ENCODE peak calls at places on chromosomes 2 and 18, in eight cellular contexts. K is uterus, B is Karpas-422, C is GM23248, P is GM23338, T is heart left ventricle, X is NT2/D1, U is esophagus squamous epithelium. Q is an unnamed sample.

GRCh38 chr2:17646096-17646554 is 105.6 kb downstream of the VSNL1 start:
- DNase-seq in K (peak; percentile 47), B (peak; percentile 91), C (peak; percentile 86), P (peak; percentile 80), T (no peak), X (peak; percentile 38), U (no peak), Q (peak; percentile 49)

GRCh38 chr2:143259368-143259958 is 130.2 kb downstream of the ARHGAP15 start:
- DNase-seq in K (peak; percentile 39), B (peak; percentile 87), C (peak; percentile 83), P (peak; percentile 84), T (no peak), X (peak; percentile 67), U (no peak), Q (peak; percentile 66)

GRCh38 chr2:100212820-100213219 is 70.4 kb upstream of the AFF3 start:
- DNase-seq in K (no peak), B (no peak), C (no peak), P (no peak), T (no peak), X (no peak), U (no peak), Q (no peak)

GRCh38 chr2:197946562-197946961 is 142.2 kb downstream of the PLCL1 start:
- DNase-seq in K (peak; percentile 17), B (no peak), C (peak; percentile 39), P (peak; percentile 8), T (no peak), X (peak; percentile 33), U (no peak), Q (no peak)

GRCh38 chr2:176128172-176129012 is 1.1 kb upstream of the HOXD8 start:
- DNase-seq in K (peak; percentile 48), B (no peak), C (peak; percentile 71), P (peak; percentile 76), T (no peak), X (no peak), U (no peak), Q (no peak)

GRCh38 chr2:61816480-61817355 is 37.1 kb downstream of the FAM161A start:
- DNase-seq in K (no peak), B (no peak), C (peak; percentile 23), P (no peak), T (no peak), X (no peak), U (no peak), Q (no peak)

GRCh38 chr2:20578895-20579825 is 71.7 kb downstream of the HS1BP3 start:
- DNase-seq in K (peak; percentile 85), B (no peak), C (peak; percentile 98), P (peak; percentile 23), T (peak; percentile 78), X (peak; percentile 91), U (no peak), Q (peak; percentile 33)

GRCh38 chr2:179963626-179964025 is 43.5 kb downstream of the CWC22 start:
- DNase-seq in K (no peak), B (no peak), C (peak; percentile 78), P (no peak), T (no peak), X (no peak), U (no peak), Q (no peak)

GRCh38 chr18:33838084-33838483 is 260.1 kb downstream of the ASXL3 start:
- DNase-seq in K (no peak), B (no peak), C (no peak), P (no peak), T (no peak), X (no peak), U (no peak), Q (no peak)

GRCh38 chr18:62505669-62506494 is 16.9 kb upstream of the ZCCHC2 start:
- DNase-seq in K (no peak), B (peak; percentile 75), C (peak; percentile 38), P (no peak), T (no peak), X (no peak), U (no peak), Q (no peak)

GRCh38 chr2:25417715-25418369 is 76.1 kb upstream of the DNMT3A start:
- DNase-seq in K (no peak), B (peak; percentile 91), C (no peak), P (no peak), T (no peak), X (no peak), U (no peak), Q (no peak)

GRCh38 chr2:233251306-233252116 is at the start of gene ATG16L1:
- DNase-seq in K (peak; percentile 96), B (peak; percentile 98), C (peak; percentile 99), P (peak; percentile 97), T (peak; percentile 98), X (peak; percentile 96), U (peak; percentile 65), Q (peak; percentile 96)

GRCh38 chr18:49529596-49529995 is 32.3 kb upstream of the LIPG start:
- DNase-seq in K (no peak), B (no peak), C (no peak), P (no peak), T (no peak), X (no peak), U (no peak), Q (no peak)

GRCh38 chr2:30899655-30900054 is 92.4 kb upstream of the CAPN13 start:
- DNase-seq in K (no peak), B (no peak), C (no peak), P (no peak), T (no peak), X (no peak), U (no peak), Q (no peak)

GRCh38 chr2:178674122-178674521 is 133.1 kb downstream of the TTN start:
- DNase-seq in K (no peak), B (no peak), C (no peak), P (peak; percentile 44), T (no peak), X (no peak), U (no peak), Q (no peak)

GRCh38 chr2:55906993-55907392 is 16.6 kb downstream of the EFEMP1 start:
- DNase-seq in K (no peak), B (no peak), C (no peak), P (no peak), T (no peak), X (no peak), U (no peak), Q (no peak)

GRCh38 chr2:172445851-172446250 is 18.5 kb downstream of the ITGA6 start:
- DNase-seq in K (no peak), B (no peak), C (no peak), P (no peak), T (no peak), X (no peak), U (no peak), Q (no peak)

GRCh38 chr2:94996401-94997100 is 29.0 kb upstream of the MAL start:
- DNase-seq in K (no peak), B (no peak), C (no peak), P (no peak), T (no peak), X (no peak), U (no peak), Q (no peak)

GRCh38 chr2:140362361-140362760 is 1582.2 kb upstream of the NXPH2 start:
- DNase-seq in K (no peak), B (no peak), C (no peak), P (no peak), T (no peak), X (no peak), U (no peak), Q (no peak)

GRCh38 chr2:160165095-160165494 is 35.0 kb downstream of the ITGB6 start:
- DNase-seq in K (no peak), B (no peak), C (no peak), P (no peak), T (no peak), X (no peak), U (no peak), Q (no peak)

GRCh38 chr2:20313659-20314058 is 37.0 kb downstream of the PUM2 start:
- DNase-seq in K (no peak), B (no peak), C (peak; percentile 24), P (no peak), T (no peak), X (no peak), U (no peak), Q (no peak)

GRCh38 chr18:28267878-28268625 is 91.1 kb upstream of the CDH2 start:
- DNase-seq in K (no peak), B (no peak), C (peak; percentile 32), P (no peak), T (no peak), X (no peak), U (no peak), Q (no peak)

GRCh38 chr2:218295029-218295428 is 2.7 kb upstream of the TMBIM1 start:
- DNase-seq in K (no peak), B (no peak), C (no peak), P (no peak), T (no peak), X (no peak), U (no peak), Q (no peak)

GRCh38 chr18:44537521-44537920 is 143.2 kb upstream of the SETBP1 start:
- DNase-seq in K (no peak), B (no peak), C (peak; percentile 93), P (no peak), T (no peak), X (peak; percentile 20), U (no peak), Q (no peak)

GRCh38 chr2:215338883-215339679 is 27.2 kb downstream of the ATIC start:
- DNase-seq in K (no peak), B (no peak), C (no peak), P (no peak), T (no peak), X (no peak), U (no peak), Q (no peak)

DNA sequence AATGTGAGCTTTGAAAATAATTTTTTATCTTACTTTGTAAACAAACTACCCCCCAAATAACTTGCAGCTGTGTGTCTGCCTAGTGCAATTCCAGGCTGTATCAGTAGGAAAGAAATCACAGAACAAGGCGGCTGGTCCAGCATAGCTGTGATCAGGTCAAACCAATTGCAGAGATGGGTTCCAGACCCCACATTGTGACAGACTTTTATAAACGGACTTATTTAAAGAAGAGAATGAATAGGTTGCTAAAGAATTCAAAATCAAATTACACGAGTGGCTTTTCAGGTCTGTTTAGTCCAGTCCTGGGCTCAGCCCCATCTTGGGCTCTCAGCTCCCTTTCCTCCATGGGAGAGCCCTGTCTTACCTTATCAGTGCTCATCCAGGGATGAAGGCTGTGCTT is 11.1 kb downstream of the BMP10 start:
- DNase-seq in K (no peak), B (no peak), C (no peak), P (no peak), T (no peak), X (no peak), U (no peak), Q (no peak)
- H3K27me3 ChIP-seq in K (no peaks in the 10 kb centered on the region), B (no peaks in the 10 kb centered on the region), C (peaks cover 48% of the 10 kb centered on the region), P (no peaks in the 10 kb centered on the region), T (peaks cover 66% of the 10 kb centered on the region), X (no peaks in the 10 kb centered on the region), U (no peaks in the 10 kb centered on the region), Q (peaks cover 3% of the 10 kb centered on the region)

GRCh38 chr2:207155516-207155915 is 10.2 kb downstream of the KLF7 start:
- DNase-seq in K (no peak), B (no peak), C (no peak), P (no peak), T (no peak), X (no peak), U (no peak), Q (no peak)
- H3K4me1 ChIP-seq in K (peaks cover 18% of the 10 kb centered on the region), B (peaks cover 13% of the 10 kb centered on the region), C (peaks cover 96% of the 10 kb centered on the region), P (peaks cover 77% of the 10 kb centered on the region), T (peaks cover 21% of the 10 kb centered on the region), X (peaks cover 2% of the 10 kb centered on the region), U (peaks cover 46% of the 10 kb centered on the region), Q (peaks cover 60% of the 10 kb centered on the region)

GRCh38 chr2:10919776-10920606 is 8.3 kb downstream of the KCNF1 start:
- DNase-seq in K (no peak), B (no peak), C (no peak), P (peak; percentile 52), T (no peak), X (no peak), U (no peak), Q (no peak)
- H3K27me3 ChIP-seq in K (no peaks in the 10 kb centered on the region), B (no peaks in the 10 kb centered on the region), C (no peaks in the 10 kb centered on the region), P (no peaks in the 10 kb centered on the region), T (peaks cover 6% of the 10 kb centered on the region), X (no peaks in the 10 kb centered on the region), U (no peaks in the 10 kb centered on the region), Q (no peaks in the 10 kb centered on the region)

GRCh38 chr2:134457765-134458202 is 203.9 kb downstream of the MGAT5 start:
- DNase-seq in K (no peak), B (no peak), C (no peak), P (no peak), T (peak; percentile 21), X (no peak), U (no peak), Q (no peak)
- H3K4me1 ChIP-seq in K (no peaks in the 10 kb centered on the region), B (no peaks in the 10 kb centered on the region), C (no peaks in the 10 kb centered on the region), P (no peaks in the 10 kb centered on the region), T (no peaks in the 10 kb centered on the region), X (peaks cover 12% of the 10 kb centered on the region), U (no peaks in the 10 kb centered on the region), Q (no peaks in the 10 kb centered on the region)

Q was measured in HAP-1.